ENCODE peak calls at places on chromosomes 1 and 21, in four cellular contexts. U is psoas muscle, M is pancreas, O is brain microvascular endothelial cell. J is an unnamed sample. For H3K27me3, the result is how much of the 10 kb centered on the place peaks cover.

GRCh38 chr1:236287757-236288619 is 6.2 kb upstream of the ERO1B start:
- DNase-seq in U (no peak), M (no peak), O (no peak), J (no peak)

GRCh38 chr21:29148535-29148934 is 18.1 kb downstream of the MAP3K7CL start:
- DNase-seq in U (no peak), M (no peak), O (no peak), J (no peak)

GRCh38 chr1:109113787-109114568 is at the start of gene ELAPOR1:
- DNase-seq in U (peak), M (peak), O (no peak), J (peak)

GRCh38 chr21:29382029-29382654 is 83.4 kb downstream of the BACH1 start:
- DNase-seq in U (no peak), M (no peak), O (peak), J (peak)

GRCh38 chr1:151739590-151740355 is 18.5 kb downstream of the RIIAD1 start:
- DNase-seq in U (no peak), M (peak), O (no peak), J (no peak)

GRCh38 chr21:39197448-39197847 is 14.2 kb upstream of the PSMG1 start:
- DNase-seq in U (no peak), M (no peak), O (no peak), J (no peak)

GRCh38 chr1:28518745-28519341 is 13.0 kb downstream of the RCC1 start:
- DNase-seq in U (no peak), M (no peak), O (no peak), J (no peak)

GRCh38 chr1:23664837-23665795 is 26.5 kb upstream of the RPL11 start:
- DNase-seq in U (no peak), M (no peak), O (peak), J (peak)

GRCh38 chr1:224454337-224455055 is 19.9 kb upstream of the WDR26 start:
- DNase-seq in U (no peak), M (no peak), O (no peak), J (no peak)

GRCh38 chr1:53848025-53848424 is 9.9 kb upstream of the NDC1 start:
- DNase-seq in U (no peak), M (no peak), O (no peak), J (no peak)

GRCh38 chr1:19704247-19705113 is 39.8 kb downstream of the HTR6 start:
- DNase-seq in U (peak), M (peak), O (peak), J (peak)

GRCh38 chr1:216215169-216215568 is 208.1 kb downstream of the USH2A start:
- DNase-seq in U (no peak), M (no peak), O (no peak), J (peak)

GRCh38 chr1:45809761-45810160 is 6.3 kb downstream of the MAST2 start:
- DNase-seq in U (no peak), M (no peak), O (no peak), J (no peak)

GRCh38 chr1:90558754-90559378 is 158.2 kb downstream of the BARHL2 start:
- DNase-seq in U (no peak), M (no peak), O (no peak), J (no peak)

GRCh38 chr1:66374561-66375111 is 159.3 kb upstream of the SGIP1 start:
- DNase-seq in U (no peak), M (no peak), O (peak), J (peak)

GRCh38 chr1:150582371-150582770 is 3.0 kb upstream of the MCL1 start:
- DNase-seq in U (no peak), M (no peak), O (no peak), J (peak)

GRCh38 chr1:224353975-224354930 is 2.4 kb upstream of the CNIH4 start:
- DNase-seq in U (no peak), M (no peak), O (no peak), J (no peak)

GRCh38 chr1:243982451-243983018 is 68.5 kb upstream of the ZBTB18 start:
- DNase-seq in U (no peak), M (no peak), O (no peak), J (no peak)

GRCh38 chr1:229186373-229187056 is 84.4 kb upstream of the RAB4A start:
- DNase-seq in U (no peak), M (no peak), O (no peak), J (no peak)

GRCh38 chr1:174789399-174789798 is 210.3 kb upstream of the CACYBP start:
- DNase-seq in U (no peak), M (no peak), O (peak), J (peak)

GRCh38 chr1:206658264-206658980 is 23.1 kb downstream of the DYRK3 start:
- DNase-seq in U (peak), M (no peak), O (peak), J (peak)

GRCh38 chr1:25537148-25537831 is 6.1 kb upstream of the LDLRAP1 start:
- DNase-seq in U (no peak), M (no peak), O (no peak), J (no peak)

GRCh38 chr1:1626207-1627141 is 5.5 kb upstream of the MMP23B start:
- DNase-seq in U (peak), M (peak), O (no peak), J (no peak)

GRCh38 chr21:29177800-29178199 is 47.4 kb downstream of the MAP3K7CL start:
- DNase-seq in U (no peak), M (no peak), O (no peak), J (no peak)

GRCh38 chr1:7405844-7406500 is 365.1 kb upstream of the VAMP3 start:
- DNase-seq in U (no peak), M (no peak), O (no peak), J (no peak)

DNA sequence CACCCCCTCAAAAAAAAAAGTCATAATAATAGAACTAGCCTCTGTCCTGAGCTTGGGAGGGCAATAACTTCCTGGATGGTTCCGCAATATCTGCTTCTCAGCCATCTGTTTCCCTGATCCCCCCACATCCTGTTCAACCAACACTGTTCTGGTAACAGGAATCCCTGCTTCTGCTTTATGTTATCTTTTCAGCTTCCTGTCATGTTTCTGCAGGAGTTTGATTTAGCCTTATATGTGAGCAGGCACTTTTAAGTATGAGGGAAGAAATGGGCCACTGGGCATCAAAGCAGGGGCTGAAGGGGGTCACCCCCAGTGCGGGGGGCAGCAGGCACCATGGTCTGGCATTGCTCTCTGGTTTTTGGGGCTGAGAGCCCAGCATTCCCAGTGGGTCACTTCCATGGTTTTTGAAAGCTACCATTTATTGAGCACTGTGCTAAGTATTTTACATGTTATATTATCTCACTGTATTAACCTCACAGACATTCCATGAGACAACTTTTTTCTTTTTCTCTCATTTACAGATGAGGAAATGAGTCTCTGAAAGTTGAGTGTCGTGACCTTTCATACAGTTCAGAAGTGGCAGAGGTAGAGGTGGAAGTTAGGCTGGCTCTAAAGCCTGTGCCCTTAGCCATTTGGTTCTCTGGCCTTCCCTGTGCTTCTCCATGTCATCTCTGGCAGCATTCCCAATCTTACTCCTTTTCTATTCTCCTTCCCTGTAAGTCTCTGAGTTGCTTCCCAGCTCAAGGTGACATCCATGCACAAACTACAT is 61.9 kb downstream of the DNTTIP2 start:
- DNase-seq in U (no peak), M (no peak), O (peak), J (peak)
- H3K27me3 ChIP-seq in U (under half), M (under half), O (under half), J (under half)

GRCh38 chr21:42663860-42664535 is 10.6 kb downstream of the PDE9A start:
- DNase-seq in U (no peak), M (no peak), O (no peak), J (no peak)

GRCh38 chr21:42662430-42663199 is 9.2 kb downstream of the PDE9A start:
- DNase-seq in U (no peak), M (no peak), O (no peak), J (no peak)

GRCh38 chr21:42660118-42660470 is 6.7 kb downstream of the PDE9A start:
- DNase-seq in U (no peak), M (no peak), O (no peak), J (no peak)

GRCh38 chr21:42663200-42663483 is 9.7 kb downstream of the PDE9A start:
- DNase-seq in U (no peak), M (no peak), O (no peak), J (no peak)

DNA sequence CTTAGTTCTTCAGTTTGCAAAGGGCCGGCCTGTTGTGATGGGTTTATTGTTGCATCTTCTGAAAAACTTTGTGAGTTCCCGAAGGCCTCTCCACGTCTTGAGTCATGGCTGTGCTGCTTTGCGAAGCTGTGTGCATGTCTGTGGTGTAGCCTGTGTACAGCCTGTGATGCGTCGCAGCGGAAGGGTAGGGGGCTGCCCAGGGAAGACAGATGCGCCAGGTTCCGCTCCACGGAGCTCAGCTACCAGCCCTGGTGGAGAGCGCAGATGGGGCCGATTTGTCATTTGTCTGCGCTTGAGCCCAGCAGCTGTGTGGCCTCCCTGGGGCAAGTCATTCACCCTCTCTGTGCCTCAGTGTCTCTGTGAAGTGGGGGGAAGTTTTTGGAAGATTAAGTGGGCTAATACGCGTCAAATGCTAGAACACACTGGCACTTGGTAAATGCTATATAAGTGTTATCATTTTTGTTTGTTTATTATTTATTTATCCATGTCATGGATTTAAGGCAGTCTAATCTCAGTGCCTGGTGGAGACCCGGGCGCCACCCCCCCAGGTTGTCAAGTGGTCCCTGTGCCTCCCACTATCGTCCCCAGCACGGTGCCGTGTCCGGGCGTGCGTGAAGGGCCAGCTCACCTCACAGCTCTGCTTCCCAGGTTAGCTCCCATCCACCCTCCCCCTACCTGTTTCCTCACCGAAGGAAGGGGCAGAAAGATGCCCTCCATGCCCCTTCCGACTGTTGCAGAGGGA is 8.4 kb downstream of the PDE9A start:
- DNase-seq in U (no peak), M (no peak), O (no peak), J (no peak)
- H3K27me3 ChIP-seq in U (under half), M (under half), O (under half), J (under half)

DNA sequence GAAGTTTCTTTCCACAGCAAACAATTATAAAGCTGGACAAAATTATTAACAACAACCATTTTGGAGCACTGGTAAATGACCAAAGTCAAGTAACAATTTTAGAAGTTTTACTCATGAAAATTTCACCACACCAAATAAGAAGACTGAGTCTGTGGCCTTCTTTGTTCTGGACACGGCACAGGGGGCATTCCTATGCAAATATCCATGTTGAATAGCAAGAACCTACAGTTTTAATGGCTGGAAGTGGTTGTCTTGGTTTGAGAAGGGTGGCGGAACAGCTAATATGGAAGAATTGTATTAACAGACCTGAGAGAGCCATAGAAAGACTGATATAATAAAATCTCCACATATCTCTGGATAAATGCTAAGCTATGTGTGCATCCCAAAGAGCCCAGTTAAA is 29.4 kb upstream of the GADD45A start:
- DNase-seq in U (no peak), M (no peak), O (no peak), J (no peak)
- H3K27me3 ChIP-seq in U (under half), M (under half), O (under half), J (under half)

GRCh38 chr1:17521946-17522612 is 17.4 kb upstream of the ARHGEF10L start:
- DNase-seq in U (no peak), M (no peak), O (no peak), J (no peak)
- H3K27me3 ChIP-seq in U (under half), M (under half), O (under half), J (under half)